ENCODE peak calls at places on chromosome 9, in six cellular contexts. One of them, this sample, is unnamed.

GRCh38 chr9:92483896-92484545 is 1.7 kb upstream of the ASPN start:
- DNase-seq in A549: no peak
- DNase-seq in HCT116: no peak
- DNase-seq in endothelial cell of umbilical vein: peak; percentile 49
- DNase-seq in WTC11: no peak
- DNase-seq in HepG2: no peak
- DNase-seq in this sample: no peak

GRCh38 chr9:137168907-137169763 is 716 bp downstream of the LRRC26 start:
- DNase-seq in HCT116: peak; percentile 65
- DNase-seq in WTC11: peak; percentile 81
- DNase-seq in endothelial cell of umbilical vein: peak; percentile 39
- DNase-seq in HepG2: peak; percentile 32
- DNase-seq in A549: peak; percentile 84
- DNase-seq in this sample: peak; percentile 32

GRCh38 chr9:131409458-131409992 is 15.6 kb downstream of the PRRC2B start:
- DNase-seq in WTC11: no peak
- DNase-seq in endothelial cell of umbilical vein: no peak
- DNase-seq in HCT116: no peak
- DNase-seq in A549: no peak
- DNase-seq in HepG2: no peak
- DNase-seq in this sample: peak; percentile 53

GRCh38 chr9:5652810-5653209 is 23.9 kb downstream of the RIC1 start:
- DNase-seq in HCT116: no peak
- DNase-seq in WTC11: no peak
- DNase-seq in HepG2: no peak
- DNase-seq in endothelial cell of umbilical vein: no peak
- DNase-seq in A549: peak; percentile 18
- DNase-seq in this sample: peak; percentile 34

GRCh38 chr9:109311281-109311680 is 9.6 kb downstream of the EPB41L4B start:
- DNase-seq in A549: no peak
- DNase-seq in WTC11: no peak
- DNase-seq in HCT116: no peak
- DNase-seq in endothelial cell of umbilical vein: no peak
- DNase-seq in HepG2: no peak
- DNase-seq in this sample: no peak

GRCh38 chr9:82604947-82605656 is 457.8 kb downstream of the RASEF start:
- DNase-seq in WTC11: no peak
- DNase-seq in endothelial cell of umbilical vein: no peak
- DNase-seq in HCT116: no peak
- DNase-seq in A549: no peak
- DNase-seq in HepG2: peak; percentile 76
- DNase-seq in this sample: no peak

GRCh38 chr9:121648172-121648571 is 3.3 kb upstream of the DAB2IP start:
- DNase-seq in HCT116: no peak
- DNase-seq in A549: no peak
- DNase-seq in endothelial cell of umbilical vein: no peak
- DNase-seq in WTC11: no peak
- DNase-seq in HepG2: no peak
- DNase-seq in this sample: no peak

GRCh38 chr9:127349483-127350127 is 47.4 kb upstream of the SLC2A8 start:
- DNase-seq in WTC11: no peak
- DNase-seq in endothelial cell of umbilical vein: no peak
- DNase-seq in HCT116: no peak
- DNase-seq in A549: no peak
- DNase-seq in HepG2: no peak
- DNase-seq in this sample: no peak

GRCh38 chr9:129624168-129624759 is 1.7 kb upstream of the NTMT1 start:
- DNase-seq in HepG2: peak; percentile 46
- DNase-seq in endothelial cell of umbilical vein: peak; percentile 49
- DNase-seq in HCT116: peak; percentile 45
- DNase-seq in A549: peak; percentile 61
- DNase-seq in WTC11: peak; percentile 88
- DNase-seq in this sample: peak; percentile 73

GRCh38 chr9:37574996-37575395 is 1.2 kb downstream of the FBXO10 start:
- DNase-seq in endothelial cell of umbilical vein: peak; percentile 8
- DNase-seq in WTC11: no peak
- DNase-seq in HCT116: no peak
- DNase-seq in HepG2: no peak
- DNase-seq in A549: no peak
- DNase-seq in this sample: no peak

GRCh38 chr9:34458967-34459355 is 356 bp downstream of the DNAI1 start:
- DNase-seq in HepG2: no peak
- DNase-seq in HCT116: no peak
- DNase-seq in WTC11: no peak
- DNase-seq in endothelial cell of umbilical vein: no peak
- DNase-seq in A549: no peak
- DNase-seq in this sample: no peak

GRCh38 chr9:108297025-108297424 is 558.8 kb downstream of the ACTL7B start:
- DNase-seq in WTC11: no peak
- DNase-seq in HCT116: no peak
- DNase-seq in A549: no peak
- DNase-seq in HepG2: no peak
- DNase-seq in endothelial cell of umbilical vein: no peak
- DNase-seq in this sample: peak; percentile 55

GRCh38 chr9:1929722-1930621 is 85.2 kb upstream of the SMARCA2 start:
- DNase-seq in WTC11: no peak
- DNase-seq in A549: no peak
- DNase-seq in HCT116: no peak
- DNase-seq in endothelial cell of umbilical vein: no peak
- DNase-seq in HepG2: no peak
- DNase-seq in this sample: no peak

GRCh38 chr9:134377976-134378375 is 51.7 kb downstream of the RXRA start:
- DNase-seq in HCT116: no peak
- DNase-seq in HepG2: no peak
- DNase-seq in A549: peak; percentile 61
- DNase-seq in WTC11: no peak
- DNase-seq in endothelial cell of umbilical vein: no peak
- DNase-seq in this sample: no peak

GRCh38 chr9:93678199-93679019 is 102.0 kb downstream of the PHF2 start:
- DNase-seq in endothelial cell of umbilical vein: no peak
- DNase-seq in WTC11: peak; percentile 3
- DNase-seq in HCT116: no peak
- DNase-seq in A549: no peak
- DNase-seq in HepG2: no peak
- DNase-seq in this sample: no peak

GRCh38 chr9:128091571-128091970 is 23.5 kb downstream of the SLC25A25 start:
- DNase-seq in WTC11: no peak
- DNase-seq in endothelial cell of umbilical vein: no peak
- DNase-seq in HepG2: no peak
- DNase-seq in A549: no peak
- DNase-seq in HCT116: no peak
- DNase-seq in this sample: no peak

GRCh38 chr9:83932001-83932400 is 10.8 kb upstream of the KIF27 start:
- DNase-seq in WTC11: no peak
- DNase-seq in endothelial cell of umbilical vein: no peak
- DNase-seq in HepG2: no peak
- DNase-seq in HCT116: no peak
- DNase-seq in A549: no peak
- DNase-seq in this sample: peak; percentile 61

GRCh38 chr9:23769307-23769935 is 56.6 kb downstream of the ELAVL2 start:
- DNase-seq in endothelial cell of umbilical vein: no peak
- DNase-seq in A549: no peak
- DNase-seq in HCT116: no peak
- DNase-seq in WTC11: no peak
- DNase-seq in HepG2: no peak
- DNase-seq in this sample: no peak

GRCh38 chr9:70352802-70353201 is 61.7 kb downstream of the KLF9 start:
- DNase-seq in HCT116: no peak
- DNase-seq in endothelial cell of umbilical vein: peak; percentile 6
- DNase-seq in HepG2: no peak
- DNase-seq in A549: peak; percentile 9
- DNase-seq in WTC11: no peak
- DNase-seq in this sample: peak; percentile 4
- TF ChIP-seq CTCF in HCT116: peak; percentile 32
- TF ChIP-seq CTCF in endothelial cell of umbilical vein: peak; percentile 42
- TF ChIP-seq CTCF in HepG2: peak; percentile 27
- TF ChIP-seq CTCF in A549: peak; percentile 49
- TF ChIP-seq CTCF in WTC11: no peak
- TF ChIP-seq CTCF in this sample: no peak

DNA sequence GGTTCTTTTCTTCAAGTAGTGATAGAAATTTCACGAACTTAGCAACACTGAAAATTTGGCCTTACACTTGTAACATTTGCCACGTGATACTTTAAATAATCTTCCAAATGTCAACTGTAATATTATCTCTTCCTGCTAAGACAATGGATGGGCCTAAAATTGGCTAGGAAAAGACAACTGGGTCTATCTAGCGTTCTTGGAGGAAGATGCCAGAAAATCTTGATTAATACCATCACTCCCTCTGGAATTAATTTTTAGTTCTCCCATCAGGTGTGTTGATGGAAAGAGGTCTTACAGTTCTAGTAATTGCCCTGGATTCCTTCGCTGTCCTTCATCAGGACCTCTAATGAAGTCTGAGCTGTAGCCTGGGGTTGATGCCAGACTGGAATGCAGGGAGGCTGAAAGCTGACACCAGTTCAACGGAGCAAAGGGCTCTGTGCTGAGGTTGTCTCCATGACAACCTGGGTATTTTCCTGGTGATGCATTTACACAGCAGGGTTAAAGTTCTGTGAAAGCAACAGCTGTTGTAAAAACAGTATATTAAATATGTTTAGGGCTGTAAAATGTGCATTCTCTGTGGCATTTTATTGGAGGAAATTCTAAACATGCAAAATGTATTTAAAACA is 92.3 kb downstream of the GAS1 start:
- DNase-seq in WTC11: peak; percentile 74
- DNase-seq in HepG2: peak; percentile 58
- DNase-seq in endothelial cell of umbilical vein: no peak
- DNase-seq in HCT116: no peak
- DNase-seq in A549: peak; percentile 9
- DNase-seq in this sample: no peak
- TF ChIP-seq MAX in WTC11: no peak
- TF ChIP-seq MAX in HepG2: no peak
- TF ChIP-seq MAX in endothelial cell of umbilical vein: no peak
- TF ChIP-seq MAX in HCT116: no peak
- TF ChIP-seq MAX in A549: no peak
- TF ChIP-seq MAX in this sample: no peak

DNA sequence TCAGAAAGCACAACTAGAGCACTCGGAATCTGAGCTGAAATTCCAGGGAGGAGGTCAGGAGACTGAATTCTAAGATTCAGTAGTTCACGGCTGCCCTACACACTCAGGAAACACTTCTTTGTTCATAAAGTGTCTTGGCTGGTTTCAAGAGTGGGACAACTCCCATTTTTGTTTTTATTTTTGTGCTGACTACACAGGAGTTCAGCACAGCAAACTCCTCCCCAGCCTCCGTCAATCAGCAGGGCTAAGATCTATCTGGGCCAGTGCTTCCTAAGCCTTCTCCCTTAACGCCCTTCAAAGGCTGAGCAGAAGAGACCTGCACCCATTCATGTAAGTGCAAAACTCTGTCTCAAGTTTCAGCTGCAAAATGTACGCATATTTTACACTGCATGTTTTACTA is 250.1 kb downstream of the CRB2 start:
- DNase-seq in HepG2: no peak
- DNase-seq in WTC11: no peak
- DNase-seq in HCT116: no peak
- DNase-seq in endothelial cell of umbilical vein: no peak
- DNase-seq in A549: no peak
- DNase-seq in this sample: no peak
- TF ChIP-seq CTCF in HepG2: no peak
- TF ChIP-seq CTCF in WTC11: no peak
- TF ChIP-seq CTCF in HCT116: no peak
- TF ChIP-seq CTCF in endothelial cell of umbilical vein: no peak
- TF ChIP-seq CTCF in A549: no peak
- TF ChIP-seq CTCF in this sample: no peak

DNA sequence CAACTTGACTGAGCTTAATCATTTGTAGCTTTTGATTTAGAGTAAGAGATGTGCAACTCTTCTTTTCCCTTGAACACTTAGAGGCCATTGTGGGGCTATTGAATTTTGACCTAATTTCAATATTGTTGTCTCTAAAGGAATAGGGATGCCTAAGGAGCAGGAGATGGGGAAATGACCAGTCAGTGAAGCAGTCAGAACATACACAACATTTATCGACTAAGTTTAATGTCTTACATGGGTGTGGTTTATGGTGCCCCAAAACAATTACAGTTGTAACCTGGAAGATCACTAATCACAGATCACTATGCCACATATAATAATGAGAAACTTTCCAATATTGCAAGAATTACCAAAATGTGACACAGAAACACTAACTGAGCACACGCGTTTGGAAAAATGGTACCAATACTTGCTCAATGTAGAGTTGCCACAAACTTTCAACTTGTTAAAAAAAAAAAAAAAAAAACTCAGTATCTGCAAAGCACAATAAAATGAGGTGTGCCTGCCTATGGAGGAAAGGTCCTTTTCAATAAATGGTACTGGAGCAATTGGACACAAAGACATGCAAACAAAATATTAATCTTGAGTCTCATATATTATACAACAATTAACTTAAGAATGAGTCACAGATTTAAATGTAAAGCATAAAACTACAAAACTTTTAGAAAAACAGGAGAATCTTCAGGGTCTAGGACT is 189.6 kb upstream of the RAD23B start:
- DNase-seq in A549: no peak
- DNase-seq in HepG2: no peak
- DNase-seq in HCT116: no peak
- DNase-seq in endothelial cell of umbilical vein: no peak
- DNase-seq in WTC11: no peak
- DNase-seq in this sample: no peak
- TF ChIP-seq MAX in A549: no peak
- TF ChIP-seq MAX in HepG2: no peak
- TF ChIP-seq MAX in HCT116: no peak
- TF ChIP-seq MAX in endothelial cell of umbilical vein: no peak
- TF ChIP-seq MAX in WTC11: no peak
- TF ChIP-seq MAX in this sample: no peak

GRCh38 chr9:10858817-10859216 is 246.0 kb upstream of the PTPRD start:
- DNase-seq in A549: no peak
- DNase-seq in WTC11: no peak
- DNase-seq in HepG2: no peak
- DNase-seq in endothelial cell of umbilical vein: no peak
- DNase-seq in HCT116: no peak
- DNase-seq in this sample: no peak

GRCh38 chr9:10855847-10856246 is 243.0 kb upstream of the PTPRD start:
- DNase-seq in HepG2: no peak
- DNase-seq in WTC11: no peak
- DNase-seq in endothelial cell of umbilical vein: peak; percentile 51
- DNase-seq in HCT116: no peak
- DNase-seq in A549: peak; percentile 2
- DNase-seq in this sample: peak; percentile 31
- TF ChIP-seq CTCF in HepG2: no peak
- TF ChIP-seq CTCF in WTC11: peak; percentile 29
- TF ChIP-seq CTCF in endothelial cell of umbilical vein: peak; percentile 31
- TF ChIP-seq CTCF in HCT116: no peak
- TF ChIP-seq CTCF in A549: no peak
- TF ChIP-seq CTCF in this sample: peak; percentile 36

DNA sequence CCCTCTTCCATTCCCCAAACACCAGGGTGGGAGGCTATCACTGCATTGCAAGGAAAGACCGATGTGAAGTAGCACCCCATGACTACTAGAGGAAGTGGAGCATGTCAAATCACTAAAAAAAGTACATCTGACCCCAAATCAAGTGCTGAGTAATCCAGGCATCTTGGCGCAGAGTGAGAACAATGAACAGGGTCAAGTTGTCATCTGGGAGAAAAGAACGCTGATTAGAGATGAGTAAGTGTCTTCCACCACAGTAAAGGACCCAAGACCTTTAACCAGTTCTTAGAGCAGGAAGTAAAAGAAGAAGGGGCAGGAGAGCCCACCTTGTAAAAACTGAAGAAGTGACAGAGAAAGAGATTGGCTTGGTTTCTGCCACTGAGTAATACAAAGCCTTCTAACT is 75.0 kb upstream of the RAD23B start:
- DNase-seq in A549: no peak
- DNase-seq in endothelial cell of umbilical vein: no peak
- DNase-seq in HCT116: no peak
- DNase-seq in WTC11: no peak
- DNase-seq in HepG2: no peak
- DNase-seq in this sample: no peak
- TF ChIP-seq MAX in A549: no peak
- TF ChIP-seq MAX in endothelial cell of umbilical vein: no peak
- TF ChIP-seq MAX in HCT116: no peak
- TF ChIP-seq MAX in WTC11: no peak
- TF ChIP-seq MAX in HepG2: no peak
- TF ChIP-seq MAX in this sample: no peak

This sample was measured in NB4.